ENCODE peak calls at places on chromosomes 3 and 15, in nine cellular contexts. M, S, Z, I, L, N, D, P and G are unnamed samples.

GRCh38 chr3:81302045-81302444 is 459.4 kb downstream of the GBE1 start:
- DNase-seq in M (peak; percentile 13), S (peak; percentile 71), Z (peak; percentile 50), I (peak; percentile 70), L (peak; percentile 65), N (peak; percentile 58), D (peak; percentile 19), P (peak; percentile 67), G (peak; percentile 68)

GRCh38 chr3:87062685-87063084 is 71.7 kb upstream of the VGLL3 start:
- DNase-seq in M (no peak), S (no peak), Z (no peak), I (no peak), L (peak; percentile 7), N (peak; percentile 11), D (no peak), P (no peak), G (no peak)

GRCh38 chr3:58021072-58021959 is 13.1 kb downstream of the FLNB start:
- DNase-seq in M (no peak), S (no peak), Z (no peak), I (no peak), L (peak; percentile 97), N (no peak), D (no peak), P (no peak), G (peak; percentile 66)

GRCh38 chr3:184604039-184604955 is 42.7 kb downstream of the EPHB3 start:
- DNase-seq in M (no peak), S (no peak), Z (no peak), I (peak; percentile 48), L (peak; percentile 94), N (peak; percentile 75), D (no peak), P (no peak), G (no peak)

GRCh38 chr3:49900491-49901153 is 3.1 kb downstream of the MST1R start:
- DNase-seq in M (peak; percentile 92), S (no peak), Z (peak; percentile 47), I (peak; percentile 90), L (peak; percentile 30), N (no peak), D (peak; percentile 26), P (peak; percentile 73), G (peak; percentile 99)

GRCh38 chr3:136678981-136679380 is 73.2 kb downstream of the STAG1 start:
- DNase-seq in M (no peak), S (no peak), Z (peak; percentile 56), I (peak; percentile 35), L (no peak), N (no peak), D (peak; percentile 45), P (no peak), G (no peak)

GRCh38 chr3:116260491-116260890 is 184.8 kb downstream of the LSAMP start:
- DNase-seq in M (no peak), S (no peak), Z (no peak), I (no peak), L (peak; percentile 37), N (peak; percentile 47), D (no peak), P (no peak), G (no peak)

GRCh38 chr3:188788621-188789081 is 383.1 kb upstream of the TPRG1 start:
- DNase-seq in M (no peak), S (peak; percentile 90), Z (peak; percentile 98), I (peak; percentile 95), L (no peak), N (no peak), D (peak; percentile 98), P (no peak), G (peak; percentile 45)

GRCh38 chr15:67063689-67064606 is 1.5 kb upstream of the SMAD3 start:
- DNase-seq in M (peak; percentile 89), S (no peak), Z (peak; percentile 69), I (no peak), L (peak; percentile 87), N (peak; percentile 79), D (peak; percentile 61), P (peak; percentile 81), G (no peak)

GRCh38 chr3:105553851-105554250 is 187.1 kb downstream of the ALCAM start:
- DNase-seq in M (no peak), S (no peak), Z (peak; percentile 36), I (peak; percentile 62), L (no peak), N (no peak), D (peak; percentile 13), P (no peak), G (peak; percentile 28)

DNA sequence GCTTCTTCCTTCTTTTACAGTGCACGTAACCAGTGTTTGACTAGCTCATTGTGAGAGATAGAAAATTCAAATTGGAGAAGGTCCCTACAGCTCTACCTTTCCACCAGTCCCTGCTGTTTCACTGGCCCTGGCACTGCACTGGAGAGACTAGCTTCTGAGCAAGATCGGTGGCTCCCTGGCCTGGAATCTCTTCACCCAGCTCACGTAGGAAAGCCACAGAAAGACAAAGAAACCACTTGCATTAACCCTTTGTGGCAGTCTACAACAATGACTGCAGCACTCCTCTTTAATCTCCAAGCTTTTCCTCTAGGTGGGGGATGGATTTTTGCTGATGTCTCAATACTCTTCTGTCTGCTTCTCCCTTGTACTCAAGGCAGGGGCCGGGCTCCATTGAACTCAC is 155.9 kb downstream of the PEX5L start:
- DNase-seq in M (no peak), S (no peak), Z (no peak), I (no peak), L (peak; percentile 61), N (peak; percentile 53), D (no peak), P (no peak), G (no peak)
- H3K4me3 ChIP-seq in M (no peak overlapping the region), S (no peak overlapping the region), Z (no peak overlapping the region), I (no peak overlapping the region), L (no peak overlapping the region), N (no peak overlapping the region), D (no peak overlapping the region), P (no peak overlapping the region), G (no peak overlapping the region)

DNA sequence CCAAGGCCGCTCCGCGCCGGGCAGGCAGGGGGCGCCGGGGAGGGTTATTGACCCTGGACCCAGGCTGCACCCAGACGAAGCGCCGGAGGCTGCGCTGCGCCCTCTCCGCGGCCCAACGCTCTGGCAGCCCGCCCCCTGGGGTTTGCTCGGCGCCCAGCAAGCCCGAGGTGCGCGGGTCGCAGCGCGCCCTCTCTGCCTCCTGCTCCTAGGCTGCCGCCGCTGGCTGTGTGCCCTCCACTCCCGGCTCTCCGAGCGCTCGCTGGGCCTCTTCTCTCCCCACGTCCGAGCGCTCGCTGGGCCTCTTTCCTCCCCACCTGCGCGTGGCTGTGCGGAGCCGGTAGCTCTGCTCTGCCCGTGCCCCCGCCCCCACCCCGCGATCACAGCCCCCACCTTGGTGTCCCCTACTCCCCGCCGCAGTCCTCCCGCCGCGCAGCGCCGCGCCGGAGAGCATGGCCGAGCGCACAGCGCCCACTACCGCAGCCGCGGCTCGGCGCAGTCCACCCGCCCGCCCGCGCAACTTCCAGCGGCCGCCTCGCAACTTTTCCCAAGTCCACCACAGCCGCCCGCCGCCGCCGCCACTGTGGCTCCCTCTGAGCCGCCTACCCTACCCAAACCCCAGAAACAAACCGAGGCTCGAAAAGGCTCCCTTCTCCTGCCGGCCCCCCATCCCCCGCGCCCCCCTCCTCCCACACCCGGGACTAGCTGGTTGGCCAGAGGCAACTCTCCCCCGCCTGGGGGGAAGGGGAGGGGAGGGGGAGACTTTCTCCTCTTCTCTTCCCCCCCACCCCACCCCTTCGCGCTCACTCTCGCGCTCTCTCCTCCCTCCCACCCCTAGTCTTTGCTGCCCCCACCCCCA is 1.1 kb downstream of the MECOM start:
- DNase-seq in M (peak; percentile 24), S (peak; percentile 84), Z (peak; percentile 70), I (peak; percentile 83), L (peak; percentile 90), N (peak; percentile 93), D (peak; percentile 51), P (peak; percentile 90), G (peak; percentile 73)
- H3K27me3 ChIP-seq in M (peaks cover 31% of the 10 kb centered on the region), S (no peaks in the 10 kb centered on the region), Z (peaks cover 16% of the 10 kb centered on the region), I (peaks cover 89% of the 10 kb centered on the region), L (peaks cover 86% of the 10 kb centered on the region), N (peaks cover 77% of the 10 kb centered on the region), D (peaks cover 79% of the 10 kb centered on the region), P (peaks cover 80% of the 10 kb centered on the region), G (no peaks in the 10 kb centered on the region)

GRCh38 chr3:11558918-11559815 is 84.5 kb downstream of the VGLL4 start:
- DNase-seq in M (no peak), S (no peak), Z (no peak), I (no peak), L (no peak), N (no peak), D (no peak), P (no peak), G (no peak)

GRCh38 chr3:11558461-11558903 is 85.2 kb downstream of the VGLL4 start:
- DNase-seq in M (no peak), S (no peak), Z (peak; percentile 73), I (no peak), L (no peak), N (no peak), D (peak; percentile 59), P (no peak), G (no peak)

GRCh38 chr3:11556234-11556633 is 87.5 kb downstream of the VGLL4 start:
- DNase-seq in M (no peak), S (no peak), Z (no peak), I (no peak), L (no peak), N (no peak), D (no peak), P (no peak), G (no peak)

GRCh38 chr3:11556851-11557644 is 86.7 kb downstream of the VGLL4 start:
- DNase-seq in M (no peak), S (peak; percentile 36), Z (peak; percentile 93), I (peak; percentile 94), L (no peak), N (no peak), D (peak; percentile 90), P (no peak), G (no peak)

DNA sequence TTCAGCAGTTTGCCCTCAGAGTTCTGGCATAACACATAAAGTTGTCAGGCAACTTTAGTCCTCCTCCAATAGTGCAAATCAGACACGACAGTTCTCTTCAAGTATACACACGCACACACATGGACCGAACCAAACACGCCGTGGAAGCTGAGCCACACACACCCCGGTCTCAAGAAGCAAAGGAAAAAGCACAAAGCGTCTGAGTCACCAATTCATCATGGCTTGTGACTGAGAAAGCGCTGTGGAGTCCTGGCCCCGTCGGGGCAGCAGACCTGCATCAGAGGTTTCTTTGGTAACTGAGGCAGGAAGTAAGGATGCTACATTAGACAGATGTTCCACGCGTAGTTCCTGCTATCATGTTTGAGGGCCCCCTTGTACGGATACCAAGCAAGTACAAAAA is 85.7 kb downstream of the VGLL4 start:
- DNase-seq in M (no peak), S (peak; percentile 76), Z (peak; percentile 92), I (peak; percentile 95), L (no peak), N (no peak), D (peak; percentile 91), P (no peak), G (peak; percentile 30)
- H3K79me2 ChIP-seq in M (peaks cover 3% of the 10 kb centered on the region), S (peaks cover 63% of the 10 kb centered on the region), Z (peaks cover 28% of the 10 kb centered on the region), I (peaks cover 82% of the 10 kb centered on the region), L (peaks cover 11% of the 10 kb centered on the region), N (peaks cover 31% of the 10 kb centered on the region), D (peaks cover 82% of the 10 kb centered on the region), P (peaks cover 50% of the 10 kb centered on the region), G (peaks cover 12% of the 10 kb centered on the region)

DNA sequence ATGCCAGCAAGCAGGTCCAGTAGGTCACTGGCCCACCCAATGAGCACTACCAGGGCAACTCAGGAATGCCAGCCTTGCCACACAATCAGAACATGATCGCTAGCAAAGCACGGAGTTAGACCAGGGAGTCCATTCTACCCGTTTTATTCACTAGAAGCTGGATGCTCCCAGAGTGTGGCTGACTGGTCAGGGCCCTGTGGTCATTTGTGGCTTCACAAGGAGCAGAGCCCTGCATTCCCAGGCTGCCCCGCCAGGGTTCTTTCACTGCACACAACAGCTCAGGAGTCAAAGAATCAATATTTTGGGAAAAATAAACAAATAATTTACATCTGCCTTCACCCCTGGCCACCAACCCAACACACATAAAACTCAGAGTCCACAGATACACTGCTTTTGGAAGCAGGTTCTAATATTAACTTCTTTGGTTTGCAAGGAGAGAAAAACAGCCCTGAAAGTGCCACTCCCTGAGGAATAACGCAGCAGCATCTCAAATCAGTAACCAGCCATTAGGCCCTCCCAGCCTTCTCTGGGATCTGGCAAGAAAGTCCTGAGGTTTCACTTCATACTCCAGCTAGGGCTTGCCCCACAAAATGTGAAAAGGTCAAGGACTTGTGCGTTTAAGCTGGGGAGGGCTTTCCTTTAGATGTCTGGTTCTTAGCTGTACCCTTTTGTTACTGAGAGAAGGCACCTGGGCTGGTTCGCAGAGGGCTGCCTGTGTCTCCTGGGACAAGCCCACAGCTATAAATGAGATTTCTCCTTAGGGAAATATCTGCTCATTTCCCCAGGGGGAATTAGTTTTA is 16.0 kb downstream of the SIAH2 start:
- DNase-seq in M (no peak), S (no peak), Z (no peak), I (no peak), L (no peak), N (no peak), D (no peak), P (no peak), G (no peak)
- H3K4me3 ChIP-seq in M (no peak overlapping the region), S (no peak overlapping the region), Z (no peak overlapping the region), I (no peak overlapping the region), L (no peak overlapping the region), N (no peak overlapping the region), D (no peak overlapping the region), P (no peak overlapping the region), G (no peak overlapping the region)